ENCODE peak calls at places on chromosomes 12 and 14, in seven cellular contexts. One of them, this sample, is unnamed.

GRCh38 chr12:116604151-116604550 is 45.0 kb downstream of the MAP1LC3B2 start:
- DNase-seq in HCT116: no peak
- DNase-seq in GM12878: no peak
- DNase-seq in K562: no peak
- DNase-seq in H1: no peak
- DNase-seq in endothelial cell of umbilical vein: no peak
- DNase-seq in HepG2: no peak
- DNase-seq in this sample: peak

GRCh38 chr14:61491224-61491623 is 169.8 kb downstream of the PRKCH start:
- DNase-seq in GM12878: no peak
- DNase-seq in K562: no peak
- DNase-seq in endothelial cell of umbilical vein: peak
- DNase-seq in H1: no peak
- DNase-seq in HCT116: no peak
- DNase-seq in HepG2: peak
- DNase-seq in this sample: no peak

GRCh38 chr14:68535404-68536024 is 257.4 kb downstream of the ZFP36L1 start:
- DNase-seq in K562: no peak
- DNase-seq in HepG2: no peak
- DNase-seq in HCT116: peak
- DNase-seq in endothelial cell of umbilical vein: no peak
- DNase-seq in GM12878: no peak
- DNase-seq in H1: no peak
- DNase-seq in this sample: no peak

GRCh38 chr14:33332497-33332896 is 393.8 kb downstream of the NPAS3 start:
- DNase-seq in K562: no peak
- DNase-seq in H1: no peak
- DNase-seq in HCT116: no peak
- DNase-seq in HepG2: no peak
- DNase-seq in endothelial cell of umbilical vein: no peak
- DNase-seq in GM12878: no peak
- DNase-seq in this sample: no peak

GRCh38 chr14:76961631-76962302 is 66.7 kb downstream of the IRF2BPL start:
- DNase-seq in GM12878: peak
- DNase-seq in HepG2: peak
- DNase-seq in endothelial cell of umbilical vein: peak
- DNase-seq in HCT116: peak
- DNase-seq in H1: peak
- DNase-seq in K562: peak
- DNase-seq in this sample: peak

GRCh38 chr12:124387510-124387855 is 92.6 kb downstream of the RFLNA start:
- DNase-seq in GM12878: no peak
- DNase-seq in endothelial cell of umbilical vein: peak
- DNase-seq in HCT116: no peak
- DNase-seq in HepG2: peak
- DNase-seq in K562: no peak
- DNase-seq in H1: no peak
- DNase-seq in this sample: no peak

GRCh38 chr14:30115756-30116155 is 188.1 kb upstream of the PRKD1 start:
- DNase-seq in HCT116: no peak
- DNase-seq in GM12878: no peak
- DNase-seq in H1: no peak
- DNase-seq in endothelial cell of umbilical vein: no peak
- DNase-seq in HepG2: no peak
- DNase-seq in K562: no peak
- DNase-seq in this sample: no peak

GRCh38 chr14:55294603-55295002 is 23.4 kb downstream of the FBXO34 start:
- DNase-seq in GM12878: no peak
- DNase-seq in endothelial cell of umbilical vein: no peak
- DNase-seq in K562: no peak
- DNase-seq in H1: no peak
- DNase-seq in HCT116: no peak
- DNase-seq in HepG2: no peak
- DNase-seq in this sample: no peak

GRCh38 chr14:99259327-99259726 is 12.7 kb downstream of the BCL11B start:
- DNase-seq in endothelial cell of umbilical vein: no peak
- DNase-seq in GM12878: no peak
- DNase-seq in HepG2: no peak
- DNase-seq in K562: no peak
- DNase-seq in H1: no peak
- DNase-seq in HCT116: no peak
- DNase-seq in this sample: no peak

GRCh38 chr14:55026441-55026792 is 482 bp downstream of the WDHD1 start:
- DNase-seq in GM12878: no peak
- DNase-seq in endothelial cell of umbilical vein: no peak
- DNase-seq in K562: no peak
- DNase-seq in H1: no peak
- DNase-seq in HCT116: no peak
- DNase-seq in HepG2: no peak
- DNase-seq in this sample: no peak

GRCh38 chr14:35883677-35884293 is 57.6 kb downstream of the BRMS1L start:
- DNase-seq in HCT116: no peak
- DNase-seq in H1: no peak
- DNase-seq in HepG2: peak
- DNase-seq in K562: peak
- DNase-seq in endothelial cell of umbilical vein: no peak
- DNase-seq in GM12878: no peak
- DNase-seq in this sample: no peak

GRCh38 chr12:70083677-70084020 is 159.6 kb upstream of the CNOT2 start:
- DNase-seq in K562: no peak
- DNase-seq in HCT116: no peak
- DNase-seq in HepG2: no peak
- DNase-seq in endothelial cell of umbilical vein: no peak
- DNase-seq in H1: no peak
- DNase-seq in GM12878: no peak
- DNase-seq in this sample: no peak

GRCh38 chr14:104844306-104845032 is 20.6 kb upstream of the CEP170B start:
- DNase-seq in H1: peak
- DNase-seq in HepG2: no peak
- DNase-seq in HCT116: no peak
- DNase-seq in K562: no peak
- DNase-seq in GM12878: no peak
- DNase-seq in endothelial cell of umbilical vein: no peak
- DNase-seq in this sample: no peak

GRCh38 chr12:105948331-105948730 is 190.4 kb downstream of the NUAK1 start:
- DNase-seq in H1: no peak
- DNase-seq in HepG2: no peak
- DNase-seq in HCT116: no peak
- DNase-seq in endothelial cell of umbilical vein: no peak
- DNase-seq in K562: no peak
- DNase-seq in GM12878: no peak
- DNase-seq in this sample: no peak

GRCh38 chr12:38771871-38772270 is 133.5 kb downstream of the CPNE8 start:
- DNase-seq in endothelial cell of umbilical vein: no peak
- DNase-seq in GM12878: peak
- DNase-seq in HepG2: no peak
- DNase-seq in HCT116: no peak
- DNase-seq in K562: no peak
- DNase-seq in H1: no peak
- DNase-seq in this sample: no peak

GRCh38 chr14:95895720-95896119 is 19.1 kb downstream of the TUNAR start:
- DNase-seq in H1: peak
- DNase-seq in endothelial cell of umbilical vein: no peak
- DNase-seq in HepG2: peak
- DNase-seq in K562: peak
- DNase-seq in HCT116: peak
- DNase-seq in GM12878: no peak
- DNase-seq in this sample: no peak

GRCh38 chr14:90543876-90544275 is 147.0 kb downstream of the CALM1 start:
- DNase-seq in HepG2: no peak
- DNase-seq in H1: no peak
- DNase-seq in endothelial cell of umbilical vein: no peak
- DNase-seq in GM12878: no peak
- DNase-seq in HCT116: no peak
- DNase-seq in K562: no peak
- DNase-seq in this sample: no peak

GRCh38 chr12:110765144-110765543 is 22.5 kb upstream of the PPP1CC start:
- DNase-seq in H1: no peak
- DNase-seq in HepG2: no peak
- DNase-seq in HCT116: no peak
- DNase-seq in GM12878: no peak
- DNase-seq in K562: no peak
- DNase-seq in endothelial cell of umbilical vein: no peak
- DNase-seq in this sample: no peak

GRCh38 chr14:52840916-52841315 is 49.5 kb upstream of the GNPNAT1 start:
- DNase-seq in GM12878: no peak
- DNase-seq in HepG2: no peak
- DNase-seq in endothelial cell of umbilical vein: no peak
- DNase-seq in HCT116: no peak
- DNase-seq in K562: no peak
- DNase-seq in H1: no peak
- DNase-seq in this sample: no peak

GRCh38 chr12:107622005-107622404 is 63.6 kb upstream of the PWP1 start:
- DNase-seq in K562: peak
- DNase-seq in H1: peak
- DNase-seq in endothelial cell of umbilical vein: no peak
- DNase-seq in GM12878: no peak
- DNase-seq in HCT116: peak
- DNase-seq in HepG2: peak
- DNase-seq in this sample: no peak

GRCh38 chr14:64849940-64850339 is 29.8 kb downstream of the SPTB start:
- DNase-seq in K562: no peak
- DNase-seq in HCT116: no peak
- DNase-seq in HepG2: no peak
- DNase-seq in endothelial cell of umbilical vein: no peak
- DNase-seq in GM12878: no peak
- DNase-seq in H1: no peak
- DNase-seq in this sample: no peak

GRCh38 chr14:90373887-90374286 is 22.9 kb upstream of the CALM1 start:
- DNase-seq in HepG2: no peak
- DNase-seq in H1: no peak
- DNase-seq in GM12878: no peak
- DNase-seq in HCT116: no peak
- DNase-seq in K562: no peak
- DNase-seq in endothelial cell of umbilical vein: no peak
- DNase-seq in this sample: no peak

GRCh38 chr14:77782202-77782601 is 17.7 kb upstream of the ADCK1 start:
- DNase-seq in endothelial cell of umbilical vein: no peak
- DNase-seq in HepG2: no peak
- DNase-seq in K562: no peak
- DNase-seq in H1: no peak
- DNase-seq in HCT116: no peak
- DNase-seq in GM12878: no peak
- DNase-seq in this sample: no peak

GRCh38 chr12:10741836-10742235 is 18.7 kb upstream of the YBX3 start:
- DNase-seq in HepG2: no peak
- DNase-seq in K562: no peak
- DNase-seq in H1: no peak
- DNase-seq in endothelial cell of umbilical vein: no peak
- DNase-seq in HCT116: no peak
- DNase-seq in GM12878: no peak
- DNase-seq in this sample: no peak

GRCh38 chr14:90837355-90837754 is 21.1 kb upstream of the TTC7B start:
- DNase-seq in H1: no peak
- DNase-seq in K562: no peak
- DNase-seq in HepG2: no peak
- DNase-seq in GM12878: no peak
- DNase-seq in endothelial cell of umbilical vein: no peak
- DNase-seq in HCT116: no peak
- DNase-seq in this sample: no peak

DNA sequence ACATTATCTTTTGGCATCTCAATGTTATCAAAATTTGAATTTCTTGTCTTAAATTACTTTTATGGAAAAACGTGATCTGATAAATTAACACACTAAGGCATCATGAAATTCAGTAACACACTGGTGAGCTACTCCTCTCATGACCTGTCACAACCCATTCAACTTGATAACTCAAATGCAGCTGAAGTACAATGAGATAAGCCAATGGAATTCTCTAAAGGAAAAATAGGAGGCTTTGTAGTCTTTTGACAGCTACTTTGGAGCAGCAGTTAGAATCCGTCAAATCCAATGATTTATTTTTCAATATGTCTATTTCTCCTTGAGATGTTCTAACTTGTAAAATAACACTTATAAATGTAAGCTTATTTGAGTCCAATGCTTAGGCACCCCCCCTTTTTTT is 1029.4 kb downstream of the TRHDE start:
- DNase-seq in K562: no peak
- DNase-seq in H1: no peak
- DNase-seq in endothelial cell of umbilical vein: no peak
- DNase-seq in HepG2: no peak
- DNase-seq in GM12878: no peak
- DNase-seq in HCT116: no peak
- DNase-seq in this sample: no peak
- TF ChIP-seq POLR2AphosphoS5 in K562: no peak
- TF ChIP-seq POLR2AphosphoS5 in H1: no peak
- TF ChIP-seq POLR2AphosphoS5 in endothelial cell of umbilical vein: no peak
- TF ChIP-seq POLR2AphosphoS5 in HepG2: no peak
- TF ChIP-seq POLR2AphosphoS5 in GM12878: no peak
- TF ChIP-seq POLR2AphosphoS5 in HCT116: no peak
- TF ChIP-seq POLR2AphosphoS5 in this sample: no peak

DNA sequence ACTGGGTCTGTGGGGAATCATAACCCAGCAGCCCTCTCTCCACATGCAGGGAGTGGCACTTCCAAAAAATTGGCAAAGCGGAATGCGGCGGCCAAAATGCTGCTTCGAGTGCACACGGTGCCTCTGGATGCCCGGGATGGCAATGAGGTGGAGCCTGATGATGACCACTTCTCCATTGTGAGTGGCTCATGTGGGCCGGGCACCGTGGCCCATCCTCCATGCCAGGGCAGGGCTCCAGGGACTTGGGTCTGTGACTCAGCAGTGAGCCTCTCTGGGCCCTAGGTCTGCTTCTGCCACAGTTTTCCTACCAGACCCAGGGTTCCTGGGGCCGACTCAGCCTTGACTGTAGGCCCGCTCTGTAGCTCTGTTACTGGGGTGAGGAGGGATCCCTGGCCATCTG is 2.2 kb downstream of the NPFF start:
- DNase-seq in H1: no peak
- DNase-seq in K562: no peak
- DNase-seq in GM12878: no peak
- DNase-seq in endothelial cell of umbilical vein: no peak
- DNase-seq in HCT116: no peak
- DNase-seq in HepG2: no peak
- DNase-seq in this sample: no peak
- H3K9ac ChIP-seq in H1: no peak
- H3K9ac ChIP-seq in K562: no peak
- H3K9ac ChIP-seq in GM12878: no peak
- H3K9ac ChIP-seq in endothelial cell of umbilical vein: no peak
- H3K9ac ChIP-seq in HCT116: no peak
- H3K9ac ChIP-seq in HepG2: no peak
- H3K9ac ChIP-seq in this sample: no peak

DNA sequence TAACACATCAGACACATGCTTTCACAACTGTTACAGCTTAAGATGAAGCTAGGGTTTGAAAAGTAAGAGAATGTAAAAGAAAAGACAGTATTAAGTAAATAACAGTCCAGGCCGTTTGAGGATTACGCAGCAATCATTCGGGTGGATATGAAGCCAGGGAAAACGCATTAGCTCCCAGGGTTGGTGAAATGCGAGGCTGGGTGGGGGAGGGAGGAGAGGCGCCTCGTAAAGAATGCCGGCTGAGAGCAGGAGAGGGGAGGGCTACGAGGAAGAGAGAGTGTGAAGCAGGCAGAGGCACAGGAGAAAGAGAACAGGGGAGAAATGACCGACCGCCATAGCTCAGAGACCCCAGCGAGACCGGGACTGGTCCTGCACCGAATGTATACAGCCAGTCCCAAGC is 73.0 kb downstream of the IQSEC3 start:
- DNase-seq in GM12878: no peak
- DNase-seq in H1: no peak
- DNase-seq in endothelial cell of umbilical vein: no peak
- DNase-seq in K562: no peak
- DNase-seq in HepG2: no peak
- DNase-seq in HCT116: no peak
- DNase-seq in this sample: no peak
- TF ChIP-seq EZH2 in GM12878: no peak
- TF ChIP-seq EZH2 in H1: no peak
- TF ChIP-seq EZH2 in endothelial cell of umbilical vein: peak
- TF ChIP-seq EZH2 in K562: no peak
- TF ChIP-seq EZH2 in HepG2: no peak
- TF ChIP-seq EZH2 in HCT116: no peak
- TF ChIP-seq EZH2 in this sample: no peak

GRCh38 chr12:15846887-15847286 is 35.3 kb upstream of the STRAP start:
- DNase-seq in GM12878: no peak
- DNase-seq in HCT116: no peak
- DNase-seq in endothelial cell of umbilical vein: no peak
- DNase-seq in K562: no peak
- DNase-seq in HepG2: no peak
- DNase-seq in H1: no peak
- DNase-seq in this sample: no peak
- TF ChIP-seq POLR2AphosphoS5 in GM12878: no peak
- TF ChIP-seq POLR2AphosphoS5 in HCT116: no peak
- TF ChIP-seq POLR2AphosphoS5 in endothelial cell of umbilical vein: no peak
- TF ChIP-seq POLR2AphosphoS5 in K562: no peak
- TF ChIP-seq POLR2AphosphoS5 in HepG2: no peak
- TF ChIP-seq POLR2AphosphoS5 in H1: no peak
- TF ChIP-seq POLR2AphosphoS5 in this sample: no peak

This sample was measured in SK-N-MC.